ENCODE peak calls at places on chromosomes 13 and 19, in nine cellular contexts. One of them, this sample, is unnamed.

GRCh38 chr19:46728208-46728607 is 11.3 kb upstream of the PRKD2 start:
- DNase-seq in kidney: peak; percentile 77
- DNase-seq in brain microvascular endothelial cell: no peak
- DNase-seq in mesendoderm: no peak
- DNase-seq in transverse colon: no peak
- DNase-seq in pancreas: no peak
- DNase-seq in testis: no peak
- DNase-seq in CD8-positive, alpha-beta memory T cell: no peak
- DNase-seq in CD8-positive, alpha-beta T cell: no peak
- DNase-seq in this sample: no peak

GRCh38 chr19:36635342-36635741 is 30.2 kb downstream of the ZNF382 start:
- DNase-seq in transverse colon: no peak
- DNase-seq in testis: no peak
- DNase-seq in CD8-positive, alpha-beta memory T cell: no peak
- DNase-seq in CD8-positive, alpha-beta T cell: no peak
- DNase-seq in kidney: no peak
- DNase-seq in brain microvascular endothelial cell: no peak
- DNase-seq in pancreas: no peak
- DNase-seq in mesendoderm: no peak
- DNase-seq in this sample: no peak

GRCh38 chr13:47287291-47287751 is 390.5 kb upstream of the HTR2A start:
- DNase-seq in pancreas: no peak
- DNase-seq in mesendoderm: peak; percentile 16
- DNase-seq in testis: no peak
- DNase-seq in transverse colon: no peak
- DNase-seq in CD8-positive, alpha-beta memory T cell: no peak
- DNase-seq in CD8-positive, alpha-beta T cell: no peak
- DNase-seq in kidney: no peak
- DNase-seq in brain microvascular endothelial cell: peak; percentile 84
- DNase-seq in this sample: no peak

GRCh38 chr13:72160977-72161376 is 294.0 kb upstream of the DACH1 start:
- DNase-seq in kidney: no peak
- DNase-seq in CD8-positive, alpha-beta memory T cell: no peak
- DNase-seq in mesendoderm: no peak
- DNase-seq in transverse colon: no peak
- DNase-seq in brain microvascular endothelial cell: no peak
- DNase-seq in testis: no peak
- DNase-seq in CD8-positive, alpha-beta T cell: no peak
- DNase-seq in pancreas: no peak
- DNase-seq in this sample: no peak

GRCh38 chr19:38730731-38731589 is 13.3 kb downstream of the CAPN12 start:
- DNase-seq in transverse colon: no peak
- DNase-seq in pancreas: peak; percentile 22
- DNase-seq in testis: no peak
- DNase-seq in mesendoderm: no peak
- DNase-seq in CD8-positive, alpha-beta T cell: no peak
- DNase-seq in brain microvascular endothelial cell: no peak
- DNase-seq in CD8-positive, alpha-beta memory T cell: no peak
- DNase-seq in kidney: peak; percentile 75
- DNase-seq in this sample: no peak

GRCh38 chr19:42352216-42352892 is 26.9 kb downstream of the MEGF8 start:
- DNase-seq in transverse colon: no peak
- DNase-seq in brain microvascular endothelial cell: peak; percentile 34
- DNase-seq in CD8-positive, alpha-beta memory T cell: no peak
- DNase-seq in kidney: no peak
- DNase-seq in mesendoderm: peak; percentile 52
- DNase-seq in testis: no peak
- DNase-seq in pancreas: no peak
- DNase-seq in CD8-positive, alpha-beta T cell: no peak
- DNase-seq in this sample: no peak

GRCh38 chr19:56252699-56253422 is 19.7 kb upstream of the EDDM13 start:
- DNase-seq in testis: peak; percentile 94
- DNase-seq in CD8-positive, alpha-beta memory T cell: peak; percentile 47
- DNase-seq in CD8-positive, alpha-beta T cell: peak; percentile 73
- DNase-seq in kidney: peak; percentile 90
- DNase-seq in brain microvascular endothelial cell: peak; percentile 86
- DNase-seq in pancreas: peak; percentile 65
- DNase-seq in mesendoderm: peak; percentile 93
- DNase-seq in transverse colon: peak; percentile 83
- DNase-seq in this sample: peak; percentile 64

GRCh38 chr19:39413903-39414608 is 1.6 kb downstream of the PLEKHG2 start:
- DNase-seq in pancreas: no peak
- DNase-seq in CD8-positive, alpha-beta T cell: no peak
- DNase-seq in CD8-positive, alpha-beta memory T cell: no peak
- DNase-seq in mesendoderm: peak; percentile 59
- DNase-seq in kidney: peak; percentile 83
- DNase-seq in transverse colon: peak; percentile 31
- DNase-seq in testis: no peak
- DNase-seq in brain microvascular endothelial cell: no peak
- DNase-seq in this sample: no peak

GRCh38 chr19:17846146-17846545 is 1.6 kb downstream of the JAK3 start:
- DNase-seq in kidney: no peak
- DNase-seq in mesendoderm: no peak
- DNase-seq in brain microvascular endothelial cell: no peak
- DNase-seq in testis: no peak
- DNase-seq in CD8-positive, alpha-beta T cell: peak; percentile 41
- DNase-seq in transverse colon: peak; percentile 23
- DNase-seq in pancreas: no peak
- DNase-seq in CD8-positive, alpha-beta memory T cell: peak; percentile 37
- DNase-seq in this sample: no peak

GRCh38 chr13:114315074-114315785 is 927 bp downstream of the CHAMP1 start:
- DNase-seq in mesendoderm: no peak
- DNase-seq in testis: no peak
- DNase-seq in brain microvascular endothelial cell: no peak
- DNase-seq in pancreas: no peak
- DNase-seq in kidney: no peak
- DNase-seq in CD8-positive, alpha-beta memory T cell: no peak
- DNase-seq in CD8-positive, alpha-beta T cell: no peak
- DNase-seq in transverse colon: no peak
- DNase-seq in this sample: no peak

GRCh38 chr13:45306966-45307365 is 34.0 kb downstream of the TPT1 start:
- DNase-seq in pancreas: no peak
- DNase-seq in kidney: no peak
- DNase-seq in CD8-positive, alpha-beta memory T cell: no peak
- DNase-seq in transverse colon: no peak
- DNase-seq in CD8-positive, alpha-beta T cell: no peak
- DNase-seq in brain microvascular endothelial cell: no peak
- DNase-seq in mesendoderm: no peak
- DNase-seq in testis: no peak
- DNase-seq in this sample: no peak

GRCh38 chr19:44608391-44608821 is 5.0 kb upstream of the IGSF23 start:
- DNase-seq in CD8-positive, alpha-beta T cell: no peak
- DNase-seq in brain microvascular endothelial cell: no peak
- DNase-seq in mesendoderm: no peak
- DNase-seq in pancreas: no peak
- DNase-seq in testis: no peak
- DNase-seq in kidney: no peak
- DNase-seq in transverse colon: no peak
- DNase-seq in CD8-positive, alpha-beta memory T cell: no peak
- DNase-seq in this sample: no peak

GRCh38 chr13:59111711-59112110 is 1052.0 kb downstream of the DIAPH3 start:
- DNase-seq in pancreas: no peak
- DNase-seq in brain microvascular endothelial cell: peak; percentile 86
- DNase-seq in testis: no peak
- DNase-seq in CD8-positive, alpha-beta memory T cell: no peak
- DNase-seq in CD8-positive, alpha-beta T cell: no peak
- DNase-seq in mesendoderm: no peak
- DNase-seq in kidney: no peak
- DNase-seq in transverse colon: no peak
- DNase-seq in this sample: no peak

GRCh38 chr19:7926021-7926726 is at the start of gene CTXN1:
- DNase-seq in testis: peak; percentile 83
- DNase-seq in CD8-positive, alpha-beta memory T cell: peak; percentile 76
- DNase-seq in kidney: peak; percentile 90
- DNase-seq in pancreas: peak; percentile 66
- DNase-seq in brain microvascular endothelial cell: no peak
- DNase-seq in transverse colon: peak; percentile 81
- DNase-seq in mesendoderm: peak; percentile 69
- DNase-seq in CD8-positive, alpha-beta T cell: peak; percentile 82
- DNase-seq in this sample: no peak

GRCh38 chr13:22945321-22946226 is 235.2 kb upstream of the SGCG start:
- DNase-seq in kidney: no peak
- DNase-seq in CD8-positive, alpha-beta T cell: no peak
- DNase-seq in mesendoderm: no peak
- DNase-seq in brain microvascular endothelial cell: no peak
- DNase-seq in CD8-positive, alpha-beta memory T cell: no peak
- DNase-seq in pancreas: no peak
- DNase-seq in testis: no peak
- DNase-seq in transverse colon: no peak
- DNase-seq in this sample: no peak

GRCh38 chr13:75803175-75803611 is 167.1 kb downstream of the LMO7 start:
- DNase-seq in CD8-positive, alpha-beta memory T cell: no peak
- DNase-seq in pancreas: peak; percentile 37
- DNase-seq in testis: no peak
- DNase-seq in CD8-positive, alpha-beta T cell: peak; percentile 7
- DNase-seq in transverse colon: peak; percentile 35
- DNase-seq in mesendoderm: peak; percentile 77
- DNase-seq in brain microvascular endothelial cell: no peak
- DNase-seq in kidney: no peak
- DNase-seq in this sample: no peak
- H3K36me3 ChIP-seq in CD8-positive, alpha-beta memory T cell: no peaks in the 10 kb centered on the region
- H3K36me3 ChIP-seq in pancreas: no peaks in the 10 kb centered on the region
- H3K36me3 ChIP-seq in testis: no peaks in the 10 kb centered on the region
- H3K36me3 ChIP-seq in CD8-positive, alpha-beta T cell: peaks cover 6% of the 10 kb centered on the region
- H3K36me3 ChIP-seq in transverse colon: no peaks in the 10 kb centered on the region
- H3K36me3 ChIP-seq in mesendoderm: no peaks in the 10 kb centered on the region
- H3K36me3 ChIP-seq in brain microvascular endothelial cell: peaks cover 34% of the 10 kb centered on the region
- H3K36me3 ChIP-seq in kidney: peaks cover 8% of the 10 kb centered on the region
- H3K36me3 ChIP-seq in this sample: no peaks in the 10 kb centered on the region

DNA sequence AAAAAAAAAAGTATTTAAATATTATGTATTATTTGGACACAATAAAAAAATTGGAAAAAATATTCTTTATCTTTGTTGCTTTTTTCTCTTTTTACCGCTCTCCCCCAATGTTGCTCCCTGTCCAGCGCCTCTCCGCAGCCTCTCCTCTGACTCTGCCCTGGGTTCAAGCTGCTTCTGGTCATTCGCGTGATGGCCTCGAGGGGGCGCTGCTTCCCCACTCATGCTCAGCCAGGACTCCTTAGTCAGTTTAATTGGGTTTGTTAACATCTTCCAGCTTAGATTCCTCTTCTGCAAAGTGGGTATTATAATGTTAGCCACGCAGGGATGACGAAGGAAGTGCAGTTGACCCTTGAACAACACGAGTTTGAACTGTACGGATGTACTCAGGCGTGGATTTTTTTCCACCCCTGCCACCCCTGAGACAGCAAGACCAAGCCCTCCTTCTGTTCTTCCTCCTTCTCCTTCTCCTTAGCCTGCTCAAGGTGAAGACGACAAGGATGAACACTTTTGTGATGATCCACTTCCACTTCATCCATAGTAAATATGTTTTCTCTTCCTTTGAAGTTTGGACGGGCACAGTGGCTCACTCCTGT is 4.8 kb upstream of the NWD1 start:
- DNase-seq in brain microvascular endothelial cell: peak; percentile 27
- DNase-seq in transverse colon: peak; percentile 72
- DNase-seq in pancreas: no peak
- DNase-seq in testis: peak; percentile 80
- DNase-seq in mesendoderm: peak; percentile 47
- DNase-seq in kidney: no peak
- DNase-seq in CD8-positive, alpha-beta memory T cell: no peak
- DNase-seq in CD8-positive, alpha-beta T cell: peak; percentile 40
- DNase-seq in this sample: no peak
- H3K27ac ChIP-seq in brain microvascular endothelial cell: no peak overlapping the region
- H3K27ac ChIP-seq in transverse colon: no peak overlapping the region
- H3K27ac ChIP-seq in pancreas: no peak overlapping the region
- H3K27ac ChIP-seq in testis: no peak overlapping the region
- H3K27ac ChIP-seq in mesendoderm: no peak overlapping the region
- H3K27ac ChIP-seq in kidney: no peak overlapping the region
- H3K27ac ChIP-seq in CD8-positive, alpha-beta memory T cell: no peak overlapping the region
- H3K27ac ChIP-seq in CD8-positive, alpha-beta T cell: no peak overlapping the region
- H3K27ac ChIP-seq in this sample: no peak overlapping the region

DNA sequence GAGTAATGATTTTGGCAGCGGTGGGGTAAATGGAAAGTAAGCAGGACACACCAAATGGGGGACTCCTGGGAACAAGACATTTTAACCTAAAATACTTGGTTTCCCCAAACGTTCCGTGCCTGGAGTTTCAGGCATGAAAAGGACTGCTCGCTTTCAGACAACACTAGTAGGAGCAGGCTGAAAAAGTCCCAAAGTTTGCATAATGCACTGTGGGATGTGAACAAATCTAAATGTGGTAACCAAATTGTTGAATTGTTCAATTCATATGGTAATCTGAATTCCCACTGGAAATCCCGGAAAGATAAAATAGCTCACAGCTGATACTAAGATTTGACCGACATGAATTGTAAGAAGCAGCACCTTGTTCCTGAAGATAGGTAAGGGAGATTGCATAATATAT is 467.2 kb upstream of the ARGLU1 start:
- DNase-seq in transverse colon: no peak
- DNase-seq in CD8-positive, alpha-beta memory T cell: no peak
- DNase-seq in brain microvascular endothelial cell: no peak
- DNase-seq in testis: no peak
- DNase-seq in kidney: no peak
- DNase-seq in CD8-positive, alpha-beta T cell: no peak
- DNase-seq in mesendoderm: no peak
- DNase-seq in pancreas: no peak
- DNase-seq in this sample: no peak
- H3K4me3 ChIP-seq in transverse colon: no peak overlapping the region
- H3K4me3 ChIP-seq in CD8-positive, alpha-beta memory T cell: no peak overlapping the region
- H3K4me3 ChIP-seq in brain microvascular endothelial cell: no peak overlapping the region
- H3K4me3 ChIP-seq in testis: no peak overlapping the region
- H3K4me3 ChIP-seq in kidney: no peak overlapping the region
- H3K4me3 ChIP-seq in CD8-positive, alpha-beta T cell: no peak overlapping the region
- H3K4me3 ChIP-seq in mesendoderm: no peak overlapping the region
- H3K4me3 ChIP-seq in pancreas: no peak overlapping the region
- H3K4me3 ChIP-seq in this sample: no peak overlapping the region

GRCh38 chr19:3210347-3211017 is 14.0 kb upstream of the CELF5 start:
- DNase-seq in CD8-positive, alpha-beta T cell: peak; percentile 70
- DNase-seq in transverse colon: peak; percentile 72
- DNase-seq in kidney: no peak
- DNase-seq in pancreas: no peak
- DNase-seq in CD8-positive, alpha-beta memory T cell: peak; percentile 40
- DNase-seq in brain microvascular endothelial cell: peak; percentile 22
- DNase-seq in mesendoderm: peak; percentile 54
- DNase-seq in testis: peak; percentile 43
- DNase-seq in this sample: no peak

GRCh38 chr19:3208317-3209207 is 15.9 kb upstream of the CELF5 start:
- DNase-seq in CD8-positive, alpha-beta memory T cell: no peak
- DNase-seq in transverse colon: no peak
- DNase-seq in kidney: peak; percentile 57
- DNase-seq in CD8-positive, alpha-beta T cell: no peak
- DNase-seq in pancreas: no peak
- DNase-seq in mesendoderm: no peak
- DNase-seq in testis: no peak
- DNase-seq in brain microvascular endothelial cell: no peak
- DNase-seq in this sample: no peak

GRCh38 chr19:3206216-3206953 is 18.1 kb upstream of the CELF5 start:
- DNase-seq in brain microvascular endothelial cell: no peak
- DNase-seq in transverse colon: no peak
- DNase-seq in pancreas: no peak
- DNase-seq in CD8-positive, alpha-beta memory T cell: no peak
- DNase-seq in mesendoderm: no peak
- DNase-seq in CD8-positive, alpha-beta T cell: no peak
- DNase-seq in kidney: no peak
- DNase-seq in testis: no peak
- DNase-seq in this sample: no peak

GRCh38 chr19:3204646-3205275 is 19.0 kb downstream of the NCLN start:
- DNase-seq in testis: no peak
- DNase-seq in CD8-positive, alpha-beta memory T cell: no peak
- DNase-seq in CD8-positive, alpha-beta T cell: no peak
- DNase-seq in transverse colon: no peak
- DNase-seq in kidney: no peak
- DNase-seq in brain microvascular endothelial cell: no peak
- DNase-seq in mesendoderm: no peak
- DNase-seq in pancreas: no peak
- DNase-seq in this sample: no peak

GRCh38 chr19:3207466-3208242 is 16.8 kb upstream of the CELF5 start:
- DNase-seq in mesendoderm: peak; percentile 47
- DNase-seq in CD8-positive, alpha-beta T cell: no peak
- DNase-seq in kidney: no peak
- DNase-seq in brain microvascular endothelial cell: no peak
- DNase-seq in testis: no peak
- DNase-seq in transverse colon: no peak
- DNase-seq in pancreas: no peak
- DNase-seq in CD8-positive, alpha-beta memory T cell: no peak
- DNase-seq in this sample: no peak
- H3K36me3 ChIP-seq in mesendoderm: peaks cover 5% of the 10 kb centered on the region
- H3K36me3 ChIP-seq in CD8-positive, alpha-beta T cell: no peaks in the 10 kb centered on the region
- H3K36me3 ChIP-seq in kidney: peaks cover 5% of the 10 kb centered on the region
- H3K36me3 ChIP-seq in brain microvascular endothelial cell: peaks cover 27% of the 10 kb centered on the region
- H3K36me3 ChIP-seq in testis: no peaks in the 10 kb centered on the region
- H3K36me3 ChIP-seq in transverse colon: no peaks in the 10 kb centered on the region
- H3K36me3 ChIP-seq in pancreas: no peaks in the 10 kb centered on the region
- H3K36me3 ChIP-seq in CD8-positive, alpha-beta memory T cell: no peaks in the 10 kb centered on the region
- H3K36me3 ChIP-seq in this sample: peaks cover 40% of the 10 kb centered on the region

This sample was measured in ascending aorta.